ENCODE peak calls at places on chromosomes 4 and X, in eight cellular contexts. C is T-helper 2 cell; B is stimulated activated naive CD8-positive, alpha-beta T cell treated with anti-CD3 and anti-CD28 coated beads, Interleukin-15, amount 100 ng/mL, for 72 hours; T is tibial artery; L is bronchial epithelial cell; Q is naive B cell; S is astrocyte; P is stimulated activated naive CD4-positive, alpha-beta T cell. Z is an unnamed sample.

GRCh38 chrX:29043751-29044150 is 456.5 kb downstream of the IL1RAPL1 start:
- DNase-seq in C (no peak), B (no peak), T (no peak), L (no peak), Q (no peak), S (no peak), P (no peak), Z (no peak)

GRCh38 chr4:82284475-82284857 is 89.3 kb downstream of the HNRNPD start:
- DNase-seq in C (no peak), B (no peak), T (no peak), L (no peak), Q (no peak), S (peak), P (no peak), Z (no peak)

GRCh38 chr4:123856689-123857545 is 460.3 kb downstream of the SPRY1 start:
- DNase-seq in C (no peak), B (no peak), T (peak), L (peak), Q (no peak), S (peak), P (no peak), Z (no peak)

GRCh38 chr4:54940996-54941395 is 184.4 kb downstream of the KDR start:
- DNase-seq in C (peak), B (no peak), T (no peak), L (no peak), Q (no peak), S (no peak), P (peak), Z (no peak)

GRCh38 chrX:39613508-39613921 is 484.2 kb downstream of the BCOR start:
- DNase-seq in C (peak), B (peak), T (no peak), L (no peak), Q (no peak), S (no peak), P (peak), Z (peak)

GRCh38 chr4:74742191-74742590 is 52.1 kb downstream of the BTC start:
- DNase-seq in C (no peak), B (no peak), T (no peak), L (no peak), Q (no peak), S (no peak), P (no peak), Z (no peak)

GRCh38 chrX:10077425-10078188 is 79.2 kb upstream of the CLCN4 start:
- DNase-seq in C (no peak), B (no peak), T (no peak), L (peak), Q (no peak), S (peak), P (peak), Z (no peak)

GRCh38 chr4:96407651-96408342 is 567.9 kb downstream of the PDHA2 start:
- DNase-seq in C (no peak), B (no peak), T (no peak), L (no peak), Q (no peak), S (no peak), P (no peak), Z (no peak)

GRCh38 chrX:136694491-136695087 is 46.6 kb downstream of the CD40LG start:
- DNase-seq in C (no peak), B (no peak), T (no peak), L (peak), Q (peak), S (peak), P (peak), Z (peak)

Z was measured in NCI-H1694.